ENCODE peak calls at places on chromosomes 3 and 15, in seven cellular contexts. One of them, this sample, is unnamed.

GRCh38 chr3:14216257-14217048 is 37.8 kb downstream of the LSM3 start:
- DNase-seq in K562: no peak
- DNase-seq in HepG2: peak; percentile 39
- DNase-seq in GM12878: no peak
- DNase-seq in HCT116: no peak
- DNase-seq in SK-N-SH: peak; percentile 85
- DNase-seq in H1: peak; percentile 64
- DNase-seq in this sample: no peak

GRCh38 chr15:70555713-70556112 is 207.6 kb downstream of the UACA start:
- DNase-seq in K562: no peak
- DNase-seq in HepG2: no peak
- DNase-seq in GM12878: no peak
- DNase-seq in HCT116: no peak
- DNase-seq in SK-N-SH: no peak
- DNase-seq in H1: no peak
- DNase-seq in this sample: no peak

GRCh38 chr15:38065721-38066120 is 131.3 kb downstream of the TMCO5A start:
- DNase-seq in K562: no peak
- DNase-seq in HepG2: no peak
- DNase-seq in GM12878: no peak
- DNase-seq in HCT116: no peak
- DNase-seq in SK-N-SH: no peak
- DNase-seq in H1: no peak
- DNase-seq in this sample: peak; percentile 60

GRCh38 chr3:4710191-4710590 is 217.0 kb downstream of the ITPR1 start:
- DNase-seq in K562: no peak
- DNase-seq in HepG2: no peak
- DNase-seq in GM12878: no peak
- DNase-seq in HCT116: no peak
- DNase-seq in SK-N-SH: no peak
- DNase-seq in H1: no peak
- DNase-seq in this sample: no peak

GRCh38 chr15:42207674-42208579 is at the start of gene VPS39:
- DNase-seq in K562: peak; percentile 88
- DNase-seq in HepG2: peak; percentile 77
- DNase-seq in GM12878: peak; percentile 39
- DNase-seq in HCT116: peak; percentile 45
- DNase-seq in SK-N-SH: peak; percentile 90
- DNase-seq in H1: peak; percentile 41
- DNase-seq in this sample: peak; percentile 83

GRCh38 chr3:4547799-4548198 is 54.7 kb downstream of the ITPR1 start:
- DNase-seq in K562: no peak
- DNase-seq in HepG2: no peak
- DNase-seq in GM12878: no peak
- DNase-seq in HCT116: no peak
- DNase-seq in SK-N-SH: no peak
- DNase-seq in H1: no peak
- DNase-seq in this sample: no peak

GRCh38 chr3:78642471-78642870 is 1125.3 kb downstream of the ROBO1 start:
- DNase-seq in K562: no peak
- DNase-seq in HepG2: no peak
- DNase-seq in GM12878: no peak
- DNase-seq in HCT116: no peak
- DNase-seq in SK-N-SH: no peak
- DNase-seq in H1: no peak
- DNase-seq in this sample: no peak

GRCh38 chr3:148930785-148931184 is 60.6 kb upstream of the GYG1 start:
- DNase-seq in K562: no peak
- DNase-seq in HepG2: no peak
- DNase-seq in GM12878: no peak
- DNase-seq in HCT116: no peak
- DNase-seq in SK-N-SH: no peak
- DNase-seq in H1: no peak
- DNase-seq in this sample: no peak

GRCh38 chr15:39788108-39788507 is 5.5 kb upstream of the FSIP1 start:
- DNase-seq in K562: no peak
- DNase-seq in HepG2: no peak
- DNase-seq in GM12878: no peak
- DNase-seq in HCT116: no peak
- DNase-seq in SK-N-SH: no peak
- DNase-seq in H1: no peak
- DNase-seq in this sample: no peak

GRCh38 chr3:46098319-46098761 is 71.1 kb upstream of the XCR1 start:
- DNase-seq in K562: no peak
- DNase-seq in HepG2: no peak
- DNase-seq in GM12878: peak; percentile 86
- DNase-seq in HCT116: no peak
- DNase-seq in SK-N-SH: no peak
- DNase-seq in H1: no peak
- DNase-seq in this sample: no peak

GRCh38 chr15:35496585-35496984 is 49.4 kb downstream of the DPH6 start:
- DNase-seq in K562: no peak
- DNase-seq in HepG2: no peak
- DNase-seq in GM12878: peak; percentile 63
- DNase-seq in HCT116: no peak
- DNase-seq in SK-N-SH: no peak
- DNase-seq in H1: no peak
- DNase-seq in this sample: no peak

GRCh38 chr3:71247221-71247947 is 336.1 kb downstream of the FOXP1 start:
- DNase-seq in K562: peak; percentile 85
- DNase-seq in HepG2: peak; percentile 68
- DNase-seq in GM12878: no peak
- DNase-seq in HCT116: no peak
- DNase-seq in SK-N-SH: peak; percentile 50
- DNase-seq in H1: no peak
- DNase-seq in this sample: peak; percentile 62

GRCh38 chr3:195407511-195408409 is 35.1 kb downstream of the ACAP2 start:
- DNase-seq in K562: no peak
- DNase-seq in HepG2: no peak
- DNase-seq in GM12878: no peak
- DNase-seq in HCT116: no peak
- DNase-seq in SK-N-SH: no peak
- DNase-seq in H1: no peak
- DNase-seq in this sample: no peak

GRCh38 chr3:141487419-141488345 is 855 bp downstream of the RASA2 start:
- DNase-seq in K562: peak; percentile 78
- DNase-seq in HepG2: peak; percentile 70
- DNase-seq in GM12878: peak; percentile 65
- DNase-seq in HCT116: peak; percentile 59
- DNase-seq in SK-N-SH: peak; percentile 85
- DNase-seq in H1: peak; percentile 23
- DNase-seq in this sample: peak; percentile 94

DNA sequence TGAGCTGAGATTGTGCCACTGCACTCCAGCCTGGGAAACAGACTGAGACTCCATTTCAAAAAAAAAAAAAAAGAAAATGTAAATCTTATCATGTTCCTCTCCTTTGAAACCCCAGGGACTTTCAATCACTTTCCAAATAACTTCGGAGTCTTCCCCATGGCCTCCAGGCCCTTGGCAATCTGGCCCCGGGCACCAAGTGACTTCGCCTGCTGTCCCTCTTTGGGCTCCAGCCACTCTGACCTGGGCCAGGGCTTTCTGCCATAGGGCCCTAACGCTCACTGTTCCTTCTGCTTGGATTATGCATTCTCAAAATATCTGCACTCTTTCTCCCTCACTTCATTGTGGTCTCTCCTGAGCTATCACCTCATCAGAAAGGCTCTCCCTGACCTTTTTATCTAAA is 260.9 kb downstream of the KLF13 start:
- DNase-seq in K562: no peak
- DNase-seq in HepG2: no peak
- DNase-seq in GM12878: no peak
- DNase-seq in HCT116: no peak
- DNase-seq in SK-N-SH: no peak
- DNase-seq in H1: no peak
- DNase-seq in this sample: no peak
- TF ChIP-seq JUND in K562: no peak
- TF ChIP-seq JUND in HepG2: no peak
- TF ChIP-seq JUND in GM12878: no peak
- TF ChIP-seq JUND in HCT116: no peak
- TF ChIP-seq JUND in SK-N-SH: no peak
- TF ChIP-seq JUND in H1: no peak
- TF ChIP-seq JUND in this sample: no peak

GRCh38 chr3:123971416-123971815 is 10.4 kb upstream of the CCDC14 start:
- DNase-seq in K562: no peak
- DNase-seq in HepG2: no peak
- DNase-seq in GM12878: no peak
- DNase-seq in HCT116: no peak
- DNase-seq in SK-N-SH: peak; percentile 20
- DNase-seq in H1: no peak
- DNase-seq in this sample: no peak
- TF ChIP-seq JUND in K562: no peak
- TF ChIP-seq JUND in HepG2: no peak
- TF ChIP-seq JUND in GM12878: no peak
- TF ChIP-seq JUND in HCT116: no peak
- TF ChIP-seq JUND in SK-N-SH: no peak
- TF ChIP-seq JUND in H1: no peak
- TF ChIP-seq JUND in this sample: no peak

DNA sequence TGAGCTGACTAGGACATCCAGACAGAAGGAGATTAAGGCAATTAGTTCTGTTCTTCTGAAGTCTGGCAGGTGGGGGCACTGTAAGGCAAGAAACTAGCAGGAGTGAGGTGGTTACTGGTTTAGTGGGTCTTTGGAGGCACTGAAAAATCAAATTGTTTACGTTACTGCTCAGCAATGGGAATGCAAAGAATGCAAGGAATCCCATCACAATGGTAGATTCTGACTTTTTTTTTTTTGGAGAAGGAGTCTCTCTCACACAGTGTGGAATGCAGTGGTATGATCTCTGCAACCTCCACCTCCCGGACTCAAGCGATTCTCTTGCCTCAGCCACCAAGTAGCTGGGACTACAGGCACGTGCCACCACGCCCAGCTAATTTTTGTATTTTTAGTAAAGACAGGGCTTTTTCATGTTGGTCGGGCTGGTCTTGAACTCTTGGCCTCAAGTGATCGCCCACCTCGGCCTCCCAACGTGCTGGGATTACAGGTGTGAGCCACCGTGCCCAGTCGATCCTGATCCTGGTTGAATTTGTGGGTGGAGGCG is 16.4 kb downstream of the FAM107A start:
- DNase-seq in K562: no peak
- DNase-seq in HepG2: peak; percentile 76
- DNase-seq in GM12878: no peak
- DNase-seq in HCT116: no peak
- DNase-seq in SK-N-SH: no peak
- DNase-seq in H1: no peak
- DNase-seq in this sample: peak; percentile 32
- TF ChIP-seq JUND in K562: no peak
- TF ChIP-seq JUND in HepG2: no peak
- TF ChIP-seq JUND in GM12878: no peak
- TF ChIP-seq JUND in HCT116: no peak
- TF ChIP-seq JUND in SK-N-SH: peak; percentile 59
- TF ChIP-seq JUND in H1: peak; percentile 92
- TF ChIP-seq JUND in this sample: no peak

GRCh38 chr3:58251653-58252052 is 14.1 kb downstream of the ABHD6 start:
- DNase-seq in K562: no peak
- DNase-seq in HepG2: no peak
- DNase-seq in GM12878: no peak
- DNase-seq in HCT116: no peak
- DNase-seq in SK-N-SH: no peak
- DNase-seq in H1: no peak
- DNase-seq in this sample: no peak
- TF ChIP-seq JUND in K562: no peak
- TF ChIP-seq JUND in HepG2: no peak
- TF ChIP-seq JUND in GM12878: no peak
- TF ChIP-seq JUND in HCT116: no peak
- TF ChIP-seq JUND in SK-N-SH: no peak
- TF ChIP-seq JUND in H1: no peak
- TF ChIP-seq JUND in this sample: no peak

This sample was measured in T47D.